ENCODE peak calls at places on chromosomes 5 and 9, in seven cellular contexts. S is mesenchymal stem cell, O is neuronal stem cell, W is IMR-90, A is mesendoderm, N is trophoblast cell, P is H1. L is an unnamed sample.

GRCh38 chr5:122367445-122367844 is 55.4 kb downstream of the SNCAIP start:
- DNase-seq in S (no peak), O (no peak), W (no peak), A (no peak), N (no peak), P (no peak), L (no peak)

GRCh38 chr5:76807296-76807695 is 11.5 kb upstream of the F2RL1 start:
- DNase-seq in S (peak; percentile 92), O (no peak), W (peak; percentile 89), A (peak; percentile 89), N (peak; percentile 60), P (no peak), L (peak; percentile 40)

GRCh38 chr5:179080724-179081123 is 20.6 kb downstream of the ZNF354C start:
- DNase-seq in S (no peak), O (no peak), W (no peak), A (no peak), N (no peak), P (no peak), L (no peak)

GRCh38 chr5:62732677-62733121 is 154.1 kb downstream of the LRRC70 start:
- DNase-seq in S (peak; percentile 6), O (no peak), W (peak; percentile 1), A (no peak), N (peak; percentile 10), P (no peak), L (no peak)

GRCh38 chr9:138043411-138044345 is 166.1 kb downstream of the CACNA1B start:
- DNase-seq in S (no peak), O (no peak), W (no peak), A (no peak), N (no peak), P (peak; percentile 27), L (no peak)

GRCh38 chr5:159294921-159295320 is 31.8 kb downstream of the UBLCP1 start:
- DNase-seq in S (no peak), O (no peak), W (no peak), A (no peak), N (no peak), P (no peak), L (no peak)

GRCh38 chr9:38334234-38334633 is 58.3 kb upstream of the ALDH1B1 start:
- DNase-seq in S (no peak), O (no peak), W (no peak), A (peak; percentile 51), N (no peak), P (no peak), L (no peak)

GRCh38 chr9:3177921-3178320 is 334.0 kb upstream of the PUM3 start:
- DNase-seq in S (no peak), O (no peak), W (no peak), A (no peak), N (peak; percentile 13), P (no peak), L (no peak)

GRCh38 chr9:126108240-126108639 is 218.4 kb upstream of the MVB12B start:
- DNase-seq in S (peak; percentile 10), O (peak; percentile 42), W (no peak), A (peak; percentile 48), N (peak; percentile 32), P (peak; percentile 59), L (peak; percentile 49)

GRCh38 chr5:65076251-65076869 is 307.6 kb downstream of the CWC27 start:
- DNase-seq in S (peak; percentile 65), O (no peak), W (peak; percentile 54), A (peak; percentile 86), N (peak; percentile 34), P (peak; percentile 53), L (peak; percentile 64)

GRCh38 chr5:128341056-128341455 is 197.0 kb downstream of the FBN2 start:
- DNase-seq in S (peak; percentile 46), O (no peak), W (no peak), A (no peak), N (peak; percentile 73), P (no peak), L (no peak)

GRCh38 chr5:152086668-152087067 is 162.0 kb upstream of the GLRA1 start:
- DNase-seq in S (no peak), O (no peak), W (no peak), A (no peak), N (no peak), P (no peak), L (no peak)

GRCh38 chr5:151956720-151957119 is 32.1 kb upstream of the GLRA1 start:
- DNase-seq in S (no peak), O (no peak), W (no peak), A (no peak), N (no peak), P (no peak), L (no peak)

GRCh38 chr5:56499877-56500276 is 266.7 kb upstream of the ANKRD55 start:
- DNase-seq in S (no peak), O (no peak), W (no peak), A (no peak), N (no peak), P (no peak), L (no peak)

GRCh38 chr9:13278368-13279246 is 885 bp downstream of the MPDZ start:
- DNase-seq in S (peak; percentile 81), O (peak; percentile 57), W (peak; percentile 74), A (peak; percentile 70), N (peak; percentile 62), P (peak; percentile 68), L (peak; percentile 64)

GRCh38 chr5:107869459-107870115 is 198.8 kb upstream of the EFNA5 start:
- DNase-seq in S (peak; percentile 70), O (no peak), W (peak; percentile 84), A (peak; percentile 29), N (peak; percentile 9), P (no peak), L (no peak)

GRCh38 chr5:176537608-176538504 is 654 bp upstream of the RNF44 start:
- DNase-seq in S (peak; percentile 100), O (peak; percentile 98), W (peak; percentile 100), A (peak; percentile 100), N (peak; percentile 99), P (peak; percentile 89), L (peak; percentile 99)

GRCh38 chr5:176540476-176540899 is 3.3 kb upstream of the RNF44 start:
- DNase-seq in S (no peak), O (no peak), W (no peak), A (peak; percentile 51), N (no peak), P (no peak), L (no peak)

GRCh38 chr5:176538505-176538806 is 1.3 kb upstream of the RNF44 start:
- DNase-seq in S (no peak), O (no peak), W (no peak), A (peak; percentile 45), N (no peak), P (no peak), L (no peak)

GRCh38 chr5:176536902-176537607 is at the start of gene RNF44:
- DNase-seq in S (peak; percentile 98), O (peak; percentile 96), W (peak; percentile 97), A (peak; percentile 99), N (peak; percentile 95), P (peak; percentile 97), L (peak; percentile 98)

GRCh38 chr5:176538985-176539384 is 1.8 kb upstream of the RNF44 start:
- DNase-seq in S (no peak), O (no peak), W (no peak), A (no peak), N (no peak), P (no peak), L (no peak)
- H3K18ac ChIP-seq in S (no peak overlapping the region), O (no peak overlapping the region), W (no peak overlapping the region), A (no peak overlapping the region), N (no peak overlapping the region), P (no peak overlapping the region), L (no peak overlapping the region)

GRCh38 chr9:116355153-116355827 is 201.7 kb downstream of the PAPPA start:
- DNase-seq in S (no peak), O (no peak), W (peak; percentile 28), A (peak; percentile 71), N (peak; percentile 63), P (no peak), L (peak; percentile 55)

GRCh38 chr9:116358251-116358650 is 204.7 kb downstream of the PAPPA start:
- DNase-seq in S (no peak), O (no peak), W (no peak), A (no peak), N (peak; percentile 79), P (no peak), L (no peak)

GRCh38 chr9:116350213-116350612 is 196.6 kb downstream of the PAPPA start:
- DNase-seq in S (no peak), O (no peak), W (no peak), A (no peak), N (no peak), P (no peak), L (no peak)

GRCh38 chr9:116349684-116350083 is 196.1 kb downstream of the PAPPA start:
- DNase-seq in S (no peak), O (no peak), W (no peak), A (no peak), N (no peak), P (no peak), L (no peak)

GRCh38 chr9:116352958-116353357 is 199.4 kb downstream of the PAPPA start:
- DNase-seq in S (no peak), O (no peak), W (no peak), A (no peak), N (no peak), P (no peak), L (no peak)
- H3K23ac ChIP-seq in S (no peak overlapping the region), O (no peak overlapping the region), W (no peak overlapping the region), A (no peak overlapping the region), N (no peak overlapping the region), P (no peak overlapping the region), L (no peak overlapping the region)

DNA sequence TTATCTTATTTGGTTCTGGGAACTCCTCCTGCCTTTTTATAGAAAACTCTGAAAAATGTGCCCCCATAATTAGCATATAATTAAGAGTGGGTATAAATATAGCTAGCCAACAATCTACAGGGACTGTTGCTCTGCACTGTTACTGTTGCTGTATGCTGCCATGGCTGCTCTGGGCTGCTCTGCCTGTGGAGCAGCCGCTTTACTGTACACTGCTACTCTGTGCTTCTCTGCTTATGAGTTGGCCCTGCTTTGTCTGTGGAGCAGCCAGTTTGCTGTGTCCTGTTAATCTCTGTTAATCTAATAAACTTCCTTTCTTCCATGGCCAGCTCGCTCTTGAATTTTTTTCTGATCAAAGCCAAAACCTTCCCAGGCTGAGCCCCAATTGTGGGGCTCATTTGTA is 2244.0 kb upstream of the ACO1 start:
- DNase-seq in S (no peak), O (no peak), W (no peak), A (no peak), N (no peak), P (no peak), L (no peak)
- H3K18ac ChIP-seq in S (no peak overlapping the region), O (no peak overlapping the region), W (no peak overlapping the region), A (no peak overlapping the region), N (no peak overlapping the region), P (no peak overlapping the region), L (no peak overlapping the region)

GRCh38 chr5:10168254-10168653 is 81.4 kb downstream of the ATPSCKMT start:
- DNase-seq in S (no peak), O (no peak), W (no peak), A (no peak), N (no peak), P (no peak), L (no peak)

GRCh38 chr5:10166392-10166791 is 83.3 kb downstream of the ATPSCKMT start:
- DNase-seq in S (no peak), O (no peak), W (no peak), A (no peak), N (no peak), P (no peak), L (no peak)

GRCh38 chr5:10167806-10168205 is 81.9 kb downstream of the ATPSCKMT start:
- DNase-seq in S (no peak), O (no peak), W (no peak), A (no peak), N (no peak), P (no peak), L (no peak)

GRCh38 chr5:10173716-10174115 is 76.0 kb downstream of the ATPSCKMT start:
- DNase-seq in S (no peak), O (no peak), W (no peak), A (no peak), N (no peak), P (no peak), L (no peak)

GRCh38 chr5:10172242-10172641 is 77.4 kb downstream of the ATPSCKMT start:
- DNase-seq in S (no peak), O (no peak), W (no peak), A (no peak), N (no peak), P (no peak), L (no peak)
- H3K23ac ChIP-seq in S (no peak overlapping the region), O (no peak overlapping the region), W (no peak overlapping the region), A (no peak overlapping the region), N (no peak overlapping the region), P (no peak overlapping the region), L (no peak overlapping the region)

L was measured in H9.